ENCODE peak calls at places on chromosome 18, in six cellular contexts. P, Z, U, I, A and Y are unnamed samples.
A peak's percentile ranks its signal among the peaks of the same experiment; 100 is the strongest.

GRCh38 chr18:12408247-12408869 is 629 bp downstream of the PRELID3A start:
- DNase-seq in P (no peak), Z (no peak), U (no peak), I (peak; percentile 24), A (no peak), Y (no peak)

GRCh38 chr18:75157851-75158250 is 51.1 kb downstream of the PTGR3 start:
- DNase-seq in P (no peak), Z (no peak), U (no peak), I (no peak), A (no peak), Y (no peak)

GRCh38 chr18:56651771-56652092 is 573 bp downstream of the WDR7 start:
- DNase-seq in P (no peak), Z (no peak), U (no peak), I (no peak), A (no peak), Y (no peak)

GRCh38 chr18:62368100-62368499 is 43.0 kb downstream of the TNFRSF11A start:
- DNase-seq in P (no peak), Z (no peak), U (no peak), I (no peak), A (no peak), Y (no peak)

GRCh38 chr18:74419761-74420160 is 37.3 kb downstream of the DIPK1C start:
- DNase-seq in P (no peak), Z (no peak), U (no peak), I (peak; percentile 89), A (no peak), Y (no peak)

GRCh38 chr18:62018034-62018760 is 125.4 kb upstream of the RNF152 start:
- DNase-seq in P (no peak), Z (no peak), U (no peak), I (no peak), A (no peak), Y (peak; percentile 93)

GRCh38 chr18:46301571-46301970 is 197.4 kb downstream of the HAUS1 start:
- DNase-seq in P (no peak), Z (no peak), U (no peak), I (no peak), A (no peak), Y (no peak)

GRCh38 chr18:59988098-59988706 is 88.4 kb downstream of the PMAIP1 start:
- DNase-seq in P (peak; percentile 56), Z (peak; percentile 27), U (peak; percentile 26), I (peak; percentile 69), A (peak; percentile 17), Y (peak; percentile 33)

GRCh38 chr18:13003466-13003896 is 12.3 kb downstream of the CEP192 start:
- DNase-seq in P (no peak), Z (peak; percentile 58), U (no peak), I (peak; percentile 82), A (peak; percentile 68), Y (peak; percentile 79)

GRCh38 chr18:8631265-8631664 is 22.0 kb downstream of the RAB12 start:
- DNase-seq in P (no peak), Z (no peak), U (no peak), I (no peak), A (no peak), Y (no peak)

GRCh38 chr18:905307-905947 is 756 bp downstream of the ADCYAP1 start:
- DNase-seq in P (no peak), Z (no peak), U (no peak), I (no peak), A (no peak), Y (no peak)

GRCh38 chr18:10460414-10461018 is 6.1 kb downstream of the APCDD1 start:
- DNase-seq in P (no peak), Z (no peak), U (no peak), I (no peak), A (no peak), Y (no peak)

GRCh38 chr18:34933880-34934689 is 107.1 kb upstream of the MAPRE2 start:
- DNase-seq in P (no peak), Z (no peak), U (no peak), I (no peak), A (no peak), Y (peak; percentile 53)

GRCh38 chr18:13159579-13159978 is 59.0 kb upstream of the LDLRAD4 start:
- DNase-seq in P (no peak), Z (peak; percentile 27), U (no peak), I (peak; percentile 67), A (peak; percentile 64), Y (peak; percentile 55)

GRCh38 chr18:6476880-6477279 is 62.2 kb upstream of the L3MBTL4 start:
- DNase-seq in P (no peak), Z (no peak), U (no peak), I (no peak), A (no peak), Y (no peak)

GRCh38 chr18:22930089-22930713 is 2.9 kb upstream of the RBBP8 start:
- DNase-seq in P (peak; percentile 90), Z (peak; percentile 37), U (peak; percentile 77), I (peak; percentile 73), A (peak; percentile 76), Y (peak; percentile 56)

GRCh38 chr18:6219116-6219717 is 195.5 kb downstream of the L3MBTL4 start:
- DNase-seq in P (no peak), Z (no peak), U (no peak), I (peak; percentile 46), A (peak; percentile 49), Y (peak; percentile 4)

GRCh38 chr18:32582455-32582854 is 111.8 kb upstream of the GAREM1 start:
- DNase-seq in P (no peak), Z (no peak), U (no peak), I (peak; percentile 80), A (no peak), Y (no peak)

GRCh38 chr18:76548541-76548940 is 53.5 kb upstream of the ZNF516 start:
- DNase-seq in P (no peak), Z (no peak), U (no peak), I (no peak), A (no peak), Y (no peak)

GRCh38 chr18:21393986-21394385 is 152.0 kb downstream of the GREB1L start:
- DNase-seq in P (no peak), Z (no peak), U (no peak), I (no peak), A (no peak), Y (no peak)

GRCh38 chr18:58239879-58240278 is 195.9 kb downstream of the NEDD4L start:
- DNase-seq in P (no peak), Z (peak; percentile 86), U (no peak), I (peak; percentile 91), A (no peak), Y (peak; percentile 22)

GRCh38 chr18:2135309-2135708 is 436.0 kb downstream of the METTL4 start:
- DNase-seq in P (no peak), Z (no peak), U (no peak), I (no peak), A (no peak), Y (no peak)

GRCh38 chr18:12338382-12338781 is 30.3 kb downstream of the TUBB6 start:
- DNase-seq in P (no peak), Z (no peak), U (no peak), I (no peak), A (no peak), Y (no peak)

GRCh38 chr18:45755936-45756335 is 32.0 kb downstream of the SLC14A1 start:
- DNase-seq in P (no peak), Z (no peak), U (no peak), I (peak; percentile 70), A (peak; percentile 63), Y (peak; percentile 85)

GRCh38 chr18:63236990-63237389 is 82.6 kb downstream of the BCL2 start:
- DNase-seq in P (no peak), Z (no peak), U (no peak), I (no peak), A (no peak), Y (no peak)

GRCh38 chr18:73283032-73283431 is 415.2 kb upstream of the NETO1 start:
- DNase-seq in P (no peak), Z (no peak), U (no peak), I (peak; percentile 54), A (peak; percentile 0), Y (peak; percentile 20)

GRCh38 chr18:78558101-78558810 is 421.4 kb upstream of the SALL3 start:
- DNase-seq in P (no peak), Z (no peak), U (no peak), I (no peak), A (no peak), Y (no peak)

GRCh38 chr18:73975266-73975665 is 172.4 kb downstream of the FBXO15 start:
- DNase-seq in P (peak; percentile 70), Z (no peak), U (no peak), I (no peak), A (peak; percentile 35), Y (peak; percentile 15)

GRCh38 chr18:58038063-58038462 is 6.0 kb upstream of the NEDD4L start:
- DNase-seq in P (no peak), Z (no peak), U (no peak), I (no peak), A (no peak), Y (no peak)